ENCODE peak calls at places on chromosome 6, in eight cellular contexts. N is left lung; I is fibroblast of the aortic adventitia; Q is gastrocnemius medialis; A is dorsolateral prefrontal cortex; Z is tibial artery; B is CD8-positive, alpha-beta T cell; C is kidney. K is an unnamed sample.

GRCh38 chr6:19804362-19805145 is 32.6 kb upstream of the ID4 start:
- DNase-seq in N (peak; percentile 94), I (peak; percentile 97), Q (peak; percentile 85), A (peak; percentile 96), Z (peak; percentile 99), B (no peak), C (peak; percentile 99), K (peak; percentile 90)

GRCh38 chr6:36787210-36787609 is 52.0 kb downstream of the CPNE5 start:
- DNase-seq in N (no peak), I (no peak), Q (no peak), A (no peak), Z (no peak), B (no peak), C (no peak), K (no peak)

GRCh38 chr6:157268835-157269234 is 54.5 kb downstream of the TMEM242 start:
- DNase-seq in N (no peak), I (no peak), Q (no peak), A (peak; percentile 19), Z (peak; percentile 51), B (no peak), C (no peak), K (peak; percentile 72)

GRCh38 chr6:63449714-63450113 is 122.6 kb upstream of the LOC128125822 start:
- DNase-seq in N (no peak), I (no peak), Q (no peak), A (no peak), Z (no peak), B (no peak), C (no peak), K (no peak)

GRCh38 chr6:66930559-66931290 is 1223.7 kb upstream of the EYS start:
- DNase-seq in N (no peak), I (peak; percentile 41), Q (no peak), A (no peak), Z (no peak), B (no peak), C (no peak), K (no peak)

GRCh38 chr6:158422629-158423238 is 110.5 kb downstream of the TULP4 start:
- DNase-seq in N (no peak), I (no peak), Q (no peak), A (no peak), Z (no peak), B (no peak), C (no peak), K (no peak)

GRCh38 chr6:133376743-133377142 is 135.6 kb downstream of the EYA4 start:
- DNase-seq in N (no peak), I (no peak), Q (no peak), A (no peak), Z (no peak), B (no peak), C (no peak), K (no peak)

GRCh38 chr6:158205220-158205944 is 37.2 kb downstream of the GTF2H5 start:
- DNase-seq in N (no peak), I (no peak), Q (no peak), A (no peak), Z (no peak), B (no peak), C (no peak), K (no peak)

GRCh38 chr6:6924708-6925107 is 183.1 kb upstream of the RREB1 start:
- DNase-seq in N (no peak), I (no peak), Q (peak; percentile 65), A (no peak), Z (no peak), B (no peak), C (no peak), K (no peak)

GRCh38 chr6:149847943-149848267 is 16.3 kb downstream of the LRP11 start:
- DNase-seq in N (no peak), I (no peak), Q (no peak), A (no peak), Z (no peak), B (no peak), C (no peak), K (no peak)

GRCh38 chr6:28485482-28485881 is 30.1 kb downstream of the GPX6 start:
- DNase-seq in N (no peak), I (no peak), Q (no peak), A (no peak), Z (no peak), B (no peak), C (no peak), K (no peak)

GRCh38 chr6:165184192-165184979 is 125.0 kb downstream of the C6orf118 start:
- DNase-seq in N (no peak), I (peak; percentile 52), Q (no peak), A (peak; percentile 69), Z (no peak), B (no peak), C (no peak), K (peak; percentile 18)

DNA sequence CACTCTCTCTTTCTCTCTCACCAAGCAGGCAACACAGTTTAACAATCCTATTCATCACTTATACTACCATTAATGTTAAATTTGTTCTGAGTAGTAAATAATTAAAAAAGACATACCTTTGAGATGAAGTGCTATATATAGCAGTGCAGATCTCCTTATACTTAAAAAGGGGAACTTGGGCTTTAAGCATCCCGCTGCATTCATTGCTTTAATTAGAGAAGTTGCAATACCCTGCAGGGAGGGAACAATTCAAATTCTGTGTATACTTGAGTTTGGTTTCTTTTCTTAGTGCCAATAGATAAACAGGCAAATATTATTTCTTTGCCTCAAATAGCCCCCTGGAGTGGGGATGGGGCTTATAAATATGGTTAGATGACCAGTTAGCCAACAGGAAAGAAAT is 10.8 kb upstream of the ZBTB24 start:
- DNase-seq in N (no peak), I (no peak), Q (no peak), A (no peak), Z (no peak), B (no peak), C (no peak), K (no peak)
- H3K4me3 ChIP-seq in N (no peak overlapping the region), I (no peak overlapping the region), Q (no peak overlapping the region), A (no peak overlapping the region), Z (no peak overlapping the region), B (no peak overlapping the region), C (no peak overlapping the region), K (no peak overlapping the region)

GRCh38 chr6:106102967-106103727 is 17.0 kb downstream of the PRDM1 start:
- DNase-seq in N (no peak), I (no peak), Q (no peak), A (no peak), Z (no peak), B (no peak), C (no peak), K (no peak)
- H3K4me3 ChIP-seq in N (peak overlapping the region; percentile 1), I (peak overlapping the region; percentile 54), Q (peak overlapping the region; percentile 3), A (no peak overlapping the region), Z (no peak overlapping the region), B (peak overlapping the region; percentile 29), C (peak overlapping the region; percentile 12), K (no peak overlapping the region)

DNA sequence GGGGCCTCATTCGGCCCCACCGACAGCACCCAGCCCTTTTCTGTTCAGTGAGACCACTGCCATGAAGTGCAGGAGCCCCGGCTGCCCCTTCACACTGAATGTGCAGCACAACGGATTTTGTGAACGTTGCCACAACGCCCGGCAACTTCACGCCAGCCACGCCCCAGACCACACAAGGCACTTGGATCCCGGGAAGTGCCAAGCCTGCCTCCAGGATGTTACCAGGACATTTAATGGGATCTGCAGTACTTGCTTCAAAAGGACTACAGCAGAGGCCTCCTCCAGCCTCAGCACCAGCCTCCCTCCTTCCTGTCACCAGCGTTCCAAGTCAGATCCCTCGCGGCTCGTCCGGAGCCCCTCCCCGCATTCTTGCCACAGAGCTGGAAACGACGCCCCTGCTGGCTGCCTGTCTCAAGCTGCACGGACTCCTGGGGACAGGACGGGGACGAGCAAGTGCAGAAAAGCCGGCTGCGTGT is 11.8 kb downstream of the TNFAIP3 start:
- DNase-seq in N (no peak), I (no peak), Q (peak; percentile 15), A (no peak), Z (no peak), B (no peak), C (peak; percentile 77), K (no peak)
- H3K4me3 ChIP-seq in N (no peak overlapping the region), I (no peak overlapping the region), Q (no peak overlapping the region), A (no peak overlapping the region), Z (no peak overlapping the region), B (no peak overlapping the region), C (no peak overlapping the region), K (no peak overlapping the region)

DNA sequence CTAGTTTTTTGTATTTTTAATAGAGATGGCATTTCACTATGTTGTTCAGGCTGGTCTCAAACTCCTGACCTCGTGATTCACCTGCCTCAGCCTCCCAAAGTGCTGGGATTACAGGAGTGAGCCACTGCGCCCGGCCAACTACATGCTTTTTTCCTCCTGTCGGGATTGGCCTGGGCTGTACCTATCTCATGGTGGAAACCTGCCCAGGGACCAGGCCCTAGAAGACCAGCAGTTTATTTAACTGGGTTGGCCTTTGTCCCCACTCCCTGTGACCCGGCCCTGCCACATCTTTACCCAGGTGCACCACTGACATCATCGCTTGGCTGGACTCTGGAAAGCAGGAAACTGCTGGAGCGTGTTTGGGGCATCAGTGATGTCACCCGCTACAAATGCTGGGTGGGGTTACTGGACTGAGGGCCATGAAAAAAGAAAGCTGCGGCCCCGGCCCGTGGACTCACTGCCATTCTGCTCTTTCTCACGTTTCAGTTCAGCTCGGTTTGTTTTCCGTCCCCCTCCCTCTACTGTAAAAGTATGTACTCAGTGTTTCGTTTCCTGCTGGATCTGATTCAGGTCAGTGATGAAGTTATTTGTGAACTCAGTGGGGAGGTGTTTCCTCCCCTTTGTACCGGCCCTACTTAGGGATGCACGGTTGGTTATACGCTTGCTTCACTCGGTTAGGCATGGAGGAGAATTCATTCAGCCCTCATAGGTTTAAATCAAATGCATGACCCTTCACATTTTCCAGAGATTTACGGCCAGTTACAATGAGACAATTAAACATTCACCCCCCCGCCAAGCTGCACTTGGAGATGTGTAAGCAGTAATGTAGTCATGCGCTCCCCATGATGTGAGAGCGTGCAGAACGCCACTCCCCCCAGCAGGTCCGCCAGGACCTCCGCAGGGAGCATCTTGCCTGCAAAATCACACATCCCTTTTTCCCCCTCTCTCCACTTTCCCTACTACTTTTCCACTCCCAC is 179.3 kb downstream of the MTHFD1L start:
- DNase-seq in N (peak; percentile 71), I (peak; percentile 90), Q (peak; percentile 9), A (no peak), Z (peak; percentile 84), B (no peak), C (peak; percentile 94), K (peak; percentile 86)
- H3K4me3 ChIP-seq in N (no peak overlapping the region), I (peak overlapping the region; percentile 25), Q (peak overlapping the region; percentile 3), A (no peak overlapping the region), Z (peak overlapping the region; percentile 26), B (no peak overlapping the region), C (peak overlapping the region; percentile 47), K (no peak overlapping the region)

GRCh38 chr6:125957845-125958244 is 1.3 kb downstream of the HINT3 start:
- DNase-seq in N (peak; percentile 50), I (peak; percentile 80), Q (no peak), A (no peak), Z (no peak), B (no peak), C (no peak), K (peak; percentile 52)
- H3K4me3 ChIP-seq in N (peak overlapping the region; percentile 80), I (peak overlapping the region; percentile 92), Q (peak overlapping the region; percentile 84), A (peak overlapping the region; percentile 97), Z (peak overlapping the region; percentile 83), B (no peak overlapping the region), C (peak overlapping the region; percentile 79), K (no peak overlapping the region)

GRCh38 chr6:42368156-42368555 is 83.6 kb downstream of the TRERF1 start:
- DNase-seq in N (no peak), I (no peak), Q (no peak), A (no peak), Z (no peak), B (peak; percentile 75), C (no peak), K (no peak)
- H3K4me3 ChIP-seq in N (no peak overlapping the region), I (no peak overlapping the region), Q (no peak overlapping the region), A (no peak overlapping the region), Z (no peak overlapping the region), B (peak overlapping the region; percentile 22), C (no peak overlapping the region), K (no peak overlapping the region)